ENCODE peak calls at places on chromosomes 13 and 19, in four cellular contexts. G is A549, O is lower leg skin, P is heart right ventricle. T is an unnamed sample.

GRCh38 chr19:46495789-46496099 is at the start of gene PNMA8B:
- DNase-seq in O (no peak), G (no peak), P (peak; percentile 72), T (peak; percentile 56)

GRCh38 chr13:23433171-23434153 is at the start of gene SACS:
- DNase-seq in O (no peak), P (no peak), G (peak; percentile 14), T (no peak)

GRCh38 chr19:20247016-20247683 is 80.1 kb downstream of the ZNF486 start:
- DNase-seq in P (peak; percentile 35), G (no peak), O (no peak), T (no peak)

GRCh38 chr19:10116085-10116865 is 3.4 kb downstream of the EIF3G start:
- DNase-seq in P (no peak), O (no peak), G (no peak), T (peak; percentile 46)

GRCh38 chr13:41065098-41065497 is 3.8 kb downstream of the WBP4 start:
- DNase-seq in O (no peak), P (no peak), G (no peak), T (no peak)

GRCh38 chr13:28778308-28779215 is 41.6 kb upstream of the MTUS2 start:
- DNase-seq in O (no peak), P (no peak), G (no peak), T (no peak)

GRCh38 chr13:75800545-75800944 is 164.4 kb downstream of the LMO7 start:
- DNase-seq in P (no peak), G (no peak), O (no peak), T (no peak)

GRCh38 chr13:41271456-41272285 is 8.3 kb upstream of the MTRF1 start:
- DNase-seq in O (no peak), G (no peak), P (no peak), T (no peak)

GRCh38 chr19:35030257-35031071 is at the start of gene SCN1B:
- DNase-seq in G (peak; percentile 91), P (peak; percentile 73), O (peak; percentile 92), T (no peak)

GRCh38 chr13:73228546-73228945 is 169.7 kb downstream of the KLF5 start:
- DNase-seq in G (no peak), O (no peak), P (no peak), T (no peak)

GRCh38 chr13:71830736-71831135 is 36.3 kb downstream of the DACH1 start:
- DNase-seq in P (no peak), G (no peak), O (no peak), T (no peak)

GRCh38 chr13:29849731-29850212 is 645 bp downstream of the UBL3 start:
- DNase-seq in O (peak; percentile 93), P (peak; percentile 60), G (peak; percentile 32), T (peak; percentile 80)

GRCh38 chr19:869245-870177 is 10.0 kb downstream of the CFD start:
- DNase-seq in G (peak; percentile 66), P (peak; percentile 51), O (peak; percentile 95), T (no peak)

GRCh38 chr19:47152632-47153031 is 22.0 kb downstream of the SAE1 start:
- DNase-seq in O (no peak), G (no peak), P (no peak), T (no peak)

GRCh38 chr13:94813920-94814500 is 101.7 kb upstream of the SOX21 start:
- DNase-seq in G (no peak), P (no peak), O (no peak), T (no peak)

GRCh38 chr13:70668293-70668692 is 560.0 kb upstream of the KLHL1 start:
- DNase-seq in G (no peak), O (no peak), P (no peak), T (no peak)

GRCh38 chr19:3178377-3178972 is at the start of gene S1PR4:
- DNase-seq in O (no peak), P (no peak), G (no peak), T (peak; percentile 73)

GRCh38 chr19:55494172-55494761 is 6.0 kb downstream of the SSC5D start:
- DNase-seq in G (no peak), P (peak; percentile 68), O (no peak), T (peak; percentile 44)
- H3K4me3 ChIP-seq in G (no peak overlapping the region), P (peak overlapping the region; percentile 55), O (no peak overlapping the region), T (peak overlapping the region; percentile 37)

GRCh38 chr13:99575376-99575775 is 74.1 kb downstream of the TM9SF2 start:
- DNase-seq in P (no peak), O (peak; percentile 36), G (no peak), T (no peak)
- TF ChIP-seq CTCF in P (no peak), O (no peak), G (no peak), T (no peak)

DNA sequence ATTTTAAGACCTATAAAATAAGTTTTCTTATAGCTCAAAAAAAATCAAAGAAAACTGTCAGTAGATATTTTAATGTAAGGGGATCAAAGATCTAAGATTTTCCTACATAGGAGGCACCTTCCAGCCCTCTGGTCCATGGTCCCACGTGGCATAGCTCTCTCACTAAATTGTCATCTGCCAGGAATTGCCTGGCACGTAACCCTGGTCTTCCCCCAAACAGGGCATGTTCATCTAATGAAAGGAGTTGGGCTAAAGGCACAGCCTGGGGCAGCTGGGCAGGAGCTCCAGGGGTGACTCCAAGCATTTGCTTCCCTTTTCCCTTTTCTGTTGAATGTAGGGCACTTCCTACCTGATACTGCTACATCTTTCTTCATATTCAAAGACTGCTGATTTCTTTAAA is 148.8 kb downstream of the COL4A1 start:
- DNase-seq in P (no peak), O (no peak), G (no peak), T (no peak)
- H3K4me3 ChIP-seq in P (no peak overlapping the region), O (no peak overlapping the region), G (no peak overlapping the region), T (no peak overlapping the region)

GRCh38 chr13:44120814-44121505 is 241.3 kb downstream of the LACC1 start:
- DNase-seq in O (no peak), G (no peak), P (no peak), T (no peak)

GRCh38 chr13:44112700-44113329 is 233.1 kb downstream of the LACC1 start:
- DNase-seq in G (no peak), P (no peak), O (no peak), T (no peak)

GRCh38 chr13:44117351-44117750 is 237.6 kb downstream of the LACC1 start:
- DNase-seq in O (no peak), P (no peak), G (no peak), T (no peak)

GRCh38 chr13:44111701-44112100 is 232.0 kb downstream of the LACC1 start:
- DNase-seq in G (no peak), O (no peak), P (no peak), T (no peak)

DNA sequence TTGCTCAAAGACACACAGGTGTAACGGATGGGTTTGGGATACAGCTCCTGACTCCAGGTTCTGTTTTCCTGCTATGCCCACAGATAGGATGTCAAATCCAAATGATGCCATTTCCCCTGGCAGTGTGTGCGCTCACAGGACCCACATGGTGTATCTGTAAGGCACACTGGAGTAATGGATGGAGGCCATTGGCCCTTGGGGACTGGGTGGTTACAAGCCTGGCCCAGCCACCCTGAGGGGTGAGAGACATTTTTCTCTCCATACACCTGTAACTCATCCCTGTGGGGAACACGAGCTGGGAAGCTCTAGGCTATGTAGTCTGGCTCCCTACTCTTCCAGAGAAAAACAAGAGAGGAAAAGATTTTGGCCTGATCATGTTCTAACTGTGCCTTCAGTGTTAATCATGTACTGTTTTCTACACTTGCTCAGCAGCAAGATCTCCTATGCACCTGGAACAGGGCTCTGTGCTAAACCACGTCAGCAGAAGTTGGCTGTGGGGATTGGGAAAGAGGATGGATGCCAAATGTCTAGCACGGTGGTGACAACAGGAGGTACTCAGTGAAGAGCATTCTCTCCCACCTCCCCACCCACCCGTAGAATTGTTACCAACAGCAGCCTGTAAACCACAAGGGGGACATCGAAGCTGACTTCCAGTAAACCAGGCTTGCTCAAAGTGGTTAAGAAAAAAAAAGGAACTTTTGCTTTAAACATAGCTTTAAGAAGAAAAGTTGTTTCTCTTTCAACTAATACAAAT is 237.0 kb downstream of the LACC1 start:
- DNase-seq in P (no peak), O (no peak), G (no peak), T (no peak)
- TF ChIP-seq CTCF in P (no peak), O (no peak), G (no peak), T (no peak)

DNA sequence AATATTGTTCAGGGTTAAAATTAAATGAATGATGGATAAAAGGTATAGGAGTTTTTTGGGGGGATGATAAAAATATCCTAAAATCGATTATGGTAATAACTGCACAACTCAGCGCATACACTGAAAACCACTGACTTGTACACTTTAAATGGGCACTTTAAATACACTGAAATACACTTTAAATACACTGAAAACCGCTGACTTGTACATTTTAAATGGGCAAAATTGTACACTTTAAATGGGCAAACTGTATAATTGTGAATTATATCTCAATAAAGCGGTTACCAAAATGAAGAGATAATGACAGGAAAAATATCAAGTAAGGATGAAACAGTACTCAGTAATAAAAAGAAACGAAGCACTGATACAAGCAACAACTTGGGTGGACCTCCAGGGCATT is 1.5 kb downstream of the LIG1 start:
- DNase-seq in G (no peak), O (no peak), P (no peak), T (no peak)
- H3K4me3 ChIP-seq in G (no peak overlapping the region), O (no peak overlapping the region), P (no peak overlapping the region), T (no peak overlapping the region)

GRCh38 chr19:4557186-4557970 is 2.1 kb downstream of the SEMA6B start:
- DNase-seq in P (no peak), O (no peak), G (no peak), T (no peak)
- TF ChIP-seq CTCF in P (no peak), O (no peak), G (no peak), T (no peak)

GRCh38 chr13:84430441-84430840 is 548.2 kb upstream of the SLITRK1 start:
- DNase-seq in P (no peak), G (no peak), O (no peak), T (no peak)

GRCh38 chr13:84430015-84430414 is 547.7 kb upstream of the SLITRK1 start:
- DNase-seq in P (no peak), O (no peak), G (no peak), T (no peak)

GRCh38 chr13:84433024-84433423 is 550.8 kb upstream of the SLITRK1 start:
- DNase-seq in G (no peak), P (no peak), O (no peak), T (no peak)

GRCh38 chr13:84431646-84432045 is 549.4 kb upstream of the SLITRK1 start:
- DNase-seq in G (no peak), P (no peak), O (no peak), T (no peak)
- H3K4me3 ChIP-seq in G (no peak overlapping the region), P (no peak overlapping the region), O (no peak overlapping the region), T (no peak overlapping the region)

DNA sequence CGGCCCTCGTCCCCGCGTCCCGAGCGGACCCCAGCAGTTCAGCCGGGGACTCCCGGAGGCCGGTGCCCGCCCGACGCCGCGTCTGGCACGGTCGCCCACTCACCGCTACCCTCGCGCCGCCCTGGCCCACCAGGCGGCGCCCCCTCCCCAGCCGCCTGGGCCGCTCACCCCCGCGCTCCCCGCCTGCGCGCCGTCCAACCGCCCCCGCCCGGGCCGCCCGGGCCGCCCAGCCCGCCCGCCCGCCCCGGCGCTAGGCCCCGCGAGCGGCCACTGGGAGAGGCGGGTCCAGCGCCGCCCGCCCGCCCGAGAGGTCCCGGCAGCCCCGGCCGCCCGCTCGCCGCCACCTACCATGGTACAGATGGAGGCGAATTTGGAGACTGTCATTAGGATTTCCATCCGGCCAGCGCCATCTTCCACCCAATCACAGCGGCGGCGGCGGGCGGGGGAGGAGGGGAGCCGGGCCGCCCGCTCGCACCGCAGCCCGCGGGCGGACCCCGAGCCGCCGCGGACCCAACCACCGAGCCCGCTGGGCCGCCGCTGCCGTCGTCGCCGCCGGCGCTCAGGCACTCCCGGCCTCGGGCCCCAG is at the start of gene USP12:
- DNase-seq in G (no peak), P (peak; percentile 43), O (no peak), T (peak; percentile 59)
- TF ChIP-seq CTCF in G (no peak), P (peak; percentile 7), O (no peak), T (no peak)